ENCODE peak calls at places on chromosomes 4 and X, in four cellular contexts. One of them, this sample, is unnamed. For H3K4me1, the result is how much of the 10 kb centered on the place peaks cover.

GRCh38 chr4:71006203-71006907 is 12.9 kb downstream of the DCK start:
- DNase-seq in mammary epithelial cell: no peak
- DNase-seq in GM23248: no peak
- DNase-seq in lower lobe of right lung: no peak
- DNase-seq in this sample: no peak

GRCh38 chr4:38062088-38062893 is 102.1 kb downstream of the PTTG2 start:
- DNase-seq in mammary epithelial cell: peak
- DNase-seq in GM23248: peak
- DNase-seq in lower lobe of right lung: peak
- DNase-seq in this sample: peak

GRCh38 chr4:6019316-6020263 is 1.4 kb upstream of the C4orf50 start:
- DNase-seq in mammary epithelial cell: no peak
- DNase-seq in GM23248: peak
- DNase-seq in lower lobe of right lung: no peak
- DNase-seq in this sample: peak

GRCh38 chr4:4524364-4524763 is 17.5 kb downstream of the STX18 start:
- DNase-seq in mammary epithelial cell: no peak
- DNase-seq in GM23248: peak
- DNase-seq in lower lobe of right lung: no peak
- DNase-seq in this sample: no peak

GRCh38 chr4:153426207-153426886 is 39.8 kb upstream of the TMEM131L start:
- DNase-seq in mammary epithelial cell: peak
- DNase-seq in GM23248: no peak
- DNase-seq in lower lobe of right lung: no peak
- DNase-seq in this sample: no peak

GRCh38 chr4:4856071-4857000 is 3.1 kb upstream of the MSX1 start:
- DNase-seq in mammary epithelial cell: no peak
- DNase-seq in GM23248: peak
- DNase-seq in lower lobe of right lung: no peak
- DNase-seq in this sample: no peak

GRCh38 chrX:19245711-19246269 is 97.9 kb upstream of the PDHA1 start:
- DNase-seq in mammary epithelial cell: no peak
- DNase-seq in GM23248: no peak
- DNase-seq in lower lobe of right lung: no peak
- DNase-seq in this sample: no peak

GRCh38 chr4:1113311-1114009 is at the start of gene RNF212:
- DNase-seq in mammary epithelial cell: no peak
- DNase-seq in GM23248: peak
- DNase-seq in lower lobe of right lung: no peak
- DNase-seq in this sample: no peak

GRCh38 chrX:150863191-150863590 is 35.3 kb downstream of the CD99L2 start:
- DNase-seq in mammary epithelial cell: no peak
- DNase-seq in GM23248: no peak
- DNase-seq in lower lobe of right lung: no peak
- DNase-seq in this sample: no peak

GRCh38 chr4:81040175-81040659 is 9.7 kb downstream of the BMP3 start:
- DNase-seq in mammary epithelial cell: peak
- DNase-seq in GM23248: peak
- DNase-seq in lower lobe of right lung: no peak
- DNase-seq in this sample: peak

GRCh38 chr4:48300004-48300403 is 30.4 kb upstream of the TEC start:
- DNase-seq in mammary epithelial cell: no peak
- DNase-seq in GM23248: peak
- DNase-seq in lower lobe of right lung: no peak
- DNase-seq in this sample: no peak

GRCh38 chr4:86261634-86262033 is 98.2 kb downstream of the MAPK10 start:
- DNase-seq in mammary epithelial cell: no peak
- DNase-seq in GM23248: no peak
- DNase-seq in lower lobe of right lung: no peak
- DNase-seq in this sample: no peak

GRCh38 chr4:25065451-25065850 is 34.7 kb upstream of the LGI2 start:
- DNase-seq in mammary epithelial cell: no peak
- DNase-seq in GM23248: no peak
- DNase-seq in lower lobe of right lung: no peak
- DNase-seq in this sample: peak

GRCh38 chr4:36133658-36134057 is 110.7 kb downstream of the ARAP2 start:
- DNase-seq in mammary epithelial cell: no peak
- DNase-seq in GM23248: no peak
- DNase-seq in lower lobe of right lung: no peak
- DNase-seq in this sample: peak

GRCh38 chrX:85503258-85504158 is 124.0 kb upstream of the POF1B start:
- DNase-seq in mammary epithelial cell: peak
- DNase-seq in GM23248: no peak
- DNase-seq in lower lobe of right lung: no peak
- DNase-seq in this sample: peak

GRCh38 chr4:80081566-80081965 is 8.5 kb upstream of the ANTXR2 start:
- DNase-seq in mammary epithelial cell: peak
- DNase-seq in GM23248: no peak
- DNase-seq in lower lobe of right lung: no peak
- DNase-seq in this sample: no peak

GRCh38 chrX:30735839-30736238 is 82.6 kb downstream of the GK start:
- DNase-seq in mammary epithelial cell: peak
- DNase-seq in GM23248: peak
- DNase-seq in lower lobe of right lung: peak
- DNase-seq in this sample: peak

GRCh38 chr4:41435509-41435908 is 102.4 kb upstream of the LIMCH1 start:
- DNase-seq in mammary epithelial cell: no peak
- DNase-seq in GM23248: no peak
- DNase-seq in lower lobe of right lung: no peak
- DNase-seq in this sample: no peak
- H3K4me1 ChIP-seq in mammary epithelial cell: under half
- H3K4me1 ChIP-seq in GM23248: under half
- H3K4me1 ChIP-seq in lower lobe of right lung: half or more
- H3K4me1 ChIP-seq in this sample: half or more

DNA sequence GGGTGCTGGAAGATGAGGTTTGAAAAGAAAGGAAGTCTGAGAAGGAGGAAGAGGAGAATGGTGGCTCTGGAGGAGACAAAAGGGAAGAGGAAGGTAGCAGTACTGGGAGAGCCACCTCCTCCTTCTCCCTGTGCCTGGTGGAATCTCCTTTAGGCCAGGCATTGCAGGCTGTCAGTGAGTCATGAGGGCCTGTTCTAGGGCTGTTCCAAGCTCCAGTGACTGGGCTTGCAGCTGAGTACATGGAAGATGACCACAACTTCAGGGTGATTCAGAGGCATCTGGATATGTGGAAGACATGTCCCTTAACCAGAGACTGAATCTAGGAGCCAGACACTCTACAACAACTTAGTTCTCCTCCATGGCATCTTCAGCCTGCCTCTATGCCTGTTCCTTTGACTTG is 107.8 kb downstream of the EFNB1 start:
- DNase-seq in mammary epithelial cell: peak
- DNase-seq in GM23248: peak
- DNase-seq in lower lobe of right lung: no peak
- DNase-seq in this sample: no peak
- H3K4me1 ChIP-seq in mammary epithelial cell: under half
- H3K4me1 ChIP-seq in GM23248: under half
- H3K4me1 ChIP-seq in lower lobe of right lung: under half
- H3K4me1 ChIP-seq in this sample: under half

GRCh38 chr4:139834210-139834609 is 168.6 kb downstream of the MGST2 start:
- DNase-seq in mammary epithelial cell: no peak
- DNase-seq in GM23248: no peak
- DNase-seq in lower lobe of right lung: no peak
- DNase-seq in this sample: no peak

GRCh38 chr4:139825523-139826014 is 159.9 kb downstream of the MGST2 start:
- DNase-seq in mammary epithelial cell: no peak
- DNase-seq in GM23248: no peak
- DNase-seq in lower lobe of right lung: no peak
- DNase-seq in this sample: no peak

GRCh38 chr4:139824882-139825522 is 159.4 kb downstream of the MGST2 start:
- DNase-seq in mammary epithelial cell: no peak
- DNase-seq in GM23248: no peak
- DNase-seq in lower lobe of right lung: no peak
- DNase-seq in this sample: peak

GRCh38 chr4:139833131-139833930 is 167.7 kb downstream of the MGST2 start:
- DNase-seq in mammary epithelial cell: no peak
- DNase-seq in GM23248: peak
- DNase-seq in lower lobe of right lung: no peak
- DNase-seq in this sample: no peak

GRCh38 chr4:139828966-139829662 is 163.5 kb downstream of the MGST2 start:
- DNase-seq in mammary epithelial cell: no peak
- DNase-seq in GM23248: no peak
- DNase-seq in lower lobe of right lung: no peak
- DNase-seq in this sample: no peak
- H3K4me1 ChIP-seq in mammary epithelial cell: under half
- H3K4me1 ChIP-seq in GM23248: under half
- H3K4me1 ChIP-seq in lower lobe of right lung: under half
- H3K4me1 ChIP-seq in this sample: under half

DNA sequence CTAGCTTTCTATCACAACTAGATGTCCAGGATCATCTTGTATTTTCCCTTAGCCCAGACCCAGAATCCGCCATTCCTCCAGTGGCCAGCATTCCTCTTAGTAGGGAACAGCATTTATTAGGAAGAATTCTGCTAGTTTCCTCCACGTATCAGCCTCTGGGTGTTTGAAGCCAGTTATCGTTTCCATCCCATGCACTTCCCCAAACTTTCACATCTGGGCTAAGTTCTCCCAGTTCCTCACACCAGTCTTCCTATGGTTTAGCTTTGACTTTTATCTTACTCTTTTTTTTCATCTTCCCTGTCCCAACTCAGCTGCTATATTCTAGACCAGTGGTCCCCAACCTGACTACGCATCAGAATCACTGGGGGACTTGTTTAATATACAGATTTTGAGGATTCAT is 53.5 kb upstream of the PRSS48 start:
- DNase-seq in mammary epithelial cell: no peak
- DNase-seq in GM23248: no peak
- DNase-seq in lower lobe of right lung: no peak
- DNase-seq in this sample: no peak
- H3K4me1 ChIP-seq in mammary epithelial cell: under half
- H3K4me1 ChIP-seq in GM23248: under half
- H3K4me1 ChIP-seq in lower lobe of right lung: under half
- H3K4me1 ChIP-seq in this sample: under half

DNA sequence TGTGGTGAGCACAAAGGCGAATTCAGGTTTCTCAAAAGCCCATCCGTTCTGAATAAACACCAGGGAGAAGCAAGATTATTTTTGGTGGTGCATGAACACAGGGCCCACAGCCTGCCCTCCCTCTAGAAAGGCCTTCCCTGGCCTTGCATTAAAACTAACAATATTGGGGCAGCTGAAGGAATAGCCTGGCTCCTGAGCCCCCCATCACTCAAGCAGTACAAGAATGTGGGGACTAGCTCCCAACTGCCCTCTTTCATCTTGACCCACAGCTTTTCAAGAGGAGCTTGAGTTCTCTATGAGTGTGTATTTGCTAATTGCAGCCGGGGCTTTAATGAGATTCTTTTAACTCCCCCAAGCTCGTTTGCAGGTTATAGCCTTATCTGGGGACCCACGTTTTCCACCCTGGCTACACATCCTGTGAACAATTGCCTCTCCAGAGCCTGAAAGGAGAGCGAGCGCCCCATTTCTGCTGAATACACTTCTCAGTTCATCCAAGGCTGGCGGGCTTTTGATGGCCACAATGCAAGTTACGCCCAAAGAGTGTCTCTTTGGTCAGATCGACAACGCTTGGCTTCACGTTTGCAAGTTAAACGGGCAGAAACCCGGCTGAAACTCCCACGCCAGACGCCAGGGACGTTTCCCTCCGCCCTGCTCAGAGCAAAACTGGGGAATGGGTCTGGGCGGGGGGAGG is 4.7 kb upstream of the GSX2 start:
- DNase-seq in mammary epithelial cell: no peak
- DNase-seq in GM23248: no peak
- DNase-seq in lower lobe of right lung: no peak
- DNase-seq in this sample: no peak
- H3K4me1 ChIP-seq in mammary epithelial cell: under half
- H3K4me1 ChIP-seq in GM23248: under half
- H3K4me1 ChIP-seq in lower lobe of right lung: under half
- H3K4me1 ChIP-seq in this sample: half or more

GRCh38 chr4:168612435-168613139 is 115.7 kb downstream of the PALLD start:
- DNase-seq in mammary epithelial cell: peak
- DNase-seq in GM23248: peak
- DNase-seq in lower lobe of right lung: no peak
- DNase-seq in this sample: no peak

GRCh38 chr4:168608771-168609170 is 111.9 kb downstream of the PALLD start:
- DNase-seq in mammary epithelial cell: no peak
- DNase-seq in GM23248: no peak
- DNase-seq in lower lobe of right lung: no peak
- DNase-seq in this sample: no peak

GRCh38 chr4:168607215-168607614 is 110.4 kb downstream of the PALLD start:
- DNase-seq in mammary epithelial cell: no peak
- DNase-seq in GM23248: no peak
- DNase-seq in lower lobe of right lung: no peak
- DNase-seq in this sample: no peak

GRCh38 chr4:168610911-168611530 is 114.2 kb downstream of the PALLD start:
- DNase-seq in mammary epithelial cell: no peak
- DNase-seq in GM23248: peak
- DNase-seq in lower lobe of right lung: no peak
- DNase-seq in this sample: no peak

DNA sequence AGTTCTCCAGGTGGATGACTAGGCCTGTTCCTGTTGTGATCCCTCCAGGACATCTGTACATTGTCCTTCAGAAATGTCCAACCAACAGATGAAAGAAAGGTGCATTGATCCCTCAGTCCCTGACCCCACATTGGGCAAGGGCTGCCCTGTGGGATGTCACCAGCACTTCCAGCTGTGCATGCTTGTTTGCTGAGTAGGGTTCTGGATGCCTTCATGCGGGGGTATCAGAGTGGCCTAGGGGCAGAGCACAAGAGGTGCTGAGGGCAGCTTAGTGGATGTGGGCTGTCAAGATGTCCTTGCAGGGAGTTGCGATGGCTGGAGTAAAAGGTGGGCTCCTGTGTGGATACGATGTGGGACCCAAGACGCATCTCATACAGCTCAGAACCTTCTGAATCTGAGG is 112.5 kb downstream of the PALLD start:
- DNase-seq in mammary epithelial cell: no peak
- DNase-seq in GM23248: no peak
- DNase-seq in lower lobe of right lung: no peak
- DNase-seq in this sample: no peak
- H3K4me1 ChIP-seq in mammary epithelial cell: under half
- H3K4me1 ChIP-seq in GM23248: under half
- H3K4me1 ChIP-seq in lower lobe of right lung: under half
- H3K4me1 ChIP-seq in this sample: under half

GRCh38 chr4:7859350-7859749 is 80.3 kb downstream of the AFAP1 start:
- DNase-seq in mammary epithelial cell: no peak
- DNase-seq in GM23248: no peak
- DNase-seq in lower lobe of right lung: no peak
- DNase-seq in this sample: no peak

GRCh38 chr4:7857238-7857701 is 82.4 kb downstream of the AFAP1 start:
- DNase-seq in mammary epithelial cell: peak
- DNase-seq in GM23248: peak
- DNase-seq in lower lobe of right lung: no peak
- DNase-seq in this sample: no peak

GRCh38 chr4:7860600-7861158 is 79.0 kb downstream of the AFAP1 start:
- DNase-seq in mammary epithelial cell: no peak
- DNase-seq in GM23248: no peak
- DNase-seq in lower lobe of right lung: no peak
- DNase-seq in this sample: peak

GRCh38 chr4:7857993-7858392 is 81.7 kb downstream of the AFAP1 start:
- DNase-seq in mammary epithelial cell: no peak
- DNase-seq in GM23248: no peak
- DNase-seq in lower lobe of right lung: no peak
- DNase-seq in this sample: no peak

GRCh38 chr4:7858498-7858897 is 81.2 kb downstream of the AFAP1 start:
- DNase-seq in mammary epithelial cell: no peak
- DNase-seq in GM23248: no peak
- DNase-seq in lower lobe of right lung: no peak
- DNase-seq in this sample: no peak
- H3K4me1 ChIP-seq in mammary epithelial cell: under half
- H3K4me1 ChIP-seq in GM23248: half or more
- H3K4me1 ChIP-seq in lower lobe of right lung: under half
- H3K4me1 ChIP-seq in this sample: under half

GRCh38 chrX:111652719-111653118 is 28.3 kb upstream of the ALG13 start:
- DNase-seq in mammary epithelial cell: no peak
- DNase-seq in GM23248: no peak
- DNase-seq in lower lobe of right lung: no peak
- DNase-seq in this sample: no peak
- H3K4me1 ChIP-seq in mammary epithelial cell: under half
- H3K4me1 ChIP-seq in GM23248: under half
- H3K4me1 ChIP-seq in lower lobe of right lung: under half
- H3K4me1 ChIP-seq in this sample: under half